ENCODE peak calls at places on chromosomes 13 and 19, in seven cellular contexts. I is AG04449; G is Kasumi-1; U is anterior cingulate cortex; W is effector memory CD4-positive, alpha-beta T cell; R is stimulated activated CD4-positive, alpha-beta T cell treated with anti-CD3 and anti-CD28 coated beads, Interleukin-12 subunit alpha, Interleukin-12 subunit beta, amount 100 ng/mL, for 4 hours; S is T-helper 2 cell. K is an unnamed sample.
A peak's percentile ranks its signal among the peaks of the same experiment; 100 is the strongest.

GRCh38 chr19:2711937-2712205 is 9.3 kb downstream of the DIRAS1 start:
- DNase-seq in I (no peak), G (no peak), U (no peak), W (no peak), R (no peak), S (no peak), K (no peak)

GRCh38 chr13:94305463-94305862 is 174.0 kb downstream of the DCT start:
- DNase-seq in I (no peak), G (no peak), U (no peak), W (no peak), R (no peak), S (no peak), K (peak; percentile 29)

GRCh38 chr19:23823952-23824389 is 65.3 kb upstream of the ZNF681 start:
- DNase-seq in I (no peak), G (peak; percentile 90), U (no peak), W (no peak), R (no peak), S (no peak), K (peak; percentile 52)

GRCh38 chr13:27022571-27023311 is 148.9 kb downstream of the USP12 start:
- DNase-seq in I (no peak), G (no peak), U (peak; percentile 23), W (no peak), R (no peak), S (no peak), K (peak; percentile 81)

GRCh38 chr19:20079487-20079886 is 1.7 kb downstream of the ZNF90 start:
- DNase-seq in I (no peak), G (no peak), U (no peak), W (no peak), R (no peak), S (no peak), K (no peak)

GRCh38 chr13:31431722-31432137 is 232.0 kb downstream of the B3GLCT start:
- DNase-seq in I (no peak), G (peak; percentile 9), U (peak; percentile 58), W (no peak), R (peak; percentile 32), S (no peak), K (no peak)

GRCh38 chr19:58356236-58356970 is 3.1 kb upstream of the A1BG start:
- DNase-seq in I (no peak), G (no peak), U (no peak), W (no peak), R (peak; percentile 33), S (peak; percentile 27), K (no peak)

GRCh38 chr19:8638078-8638619 is 7.7 kb downstream of the NFILZ start:
- DNase-seq in I (no peak), G (peak; percentile 87), U (no peak), W (no peak), R (no peak), S (no peak), K (peak; percentile 75)

GRCh38 chr13:30798776-30799625 is 63.7 kb downstream of the ALOX5AP start:
- DNase-seq in I (no peak), G (no peak), U (no peak), W (no peak), R (no peak), S (no peak), K (no peak)

GRCh38 chr13:30698023-30698422 is 37.3 kb upstream of the ALOX5AP start:
- DNase-seq in I (no peak), G (no peak), U (no peak), W (no peak), R (no peak), S (no peak), K (no peak)

GRCh38 chr19:19637186-19637522 is 6.3 kb downstream of the GMIP start:
- DNase-seq in I (no peak), G (no peak), U (no peak), W (no peak), R (no peak), S (no peak), K (no peak)

GRCh38 chr19:632228-633067 is 889 bp downstream of the POLRMT start:
- DNase-seq in I (no peak), G (peak; percentile 49), U (no peak), W (no peak), R (peak; percentile 35), S (no peak), K (peak; percentile 36)

GRCh38 chr19:55149078-55150003 is at the start of gene TNNT1:
- DNase-seq in I (no peak), G (no peak), U (no peak), W (no peak), R (no peak), S (no peak), K (no peak)

GRCh38 chr13:50587122-50587521 is 256.4 kb downstream of the DLEU7 start:
- DNase-seq in I (no peak), G (peak; percentile 4), U (no peak), W (no peak), R (no peak), S (no peak), K (no peak)

GRCh38 chr19:18814063-18814462 is 17.7 kb upstream of the UPF1 start:
- DNase-seq in I (no peak), G (no peak), U (no peak), W (no peak), R (no peak), S (no peak), K (no peak)

GRCh38 chr13:111328111-111328802 is 7.8 kb downstream of the TEX29 start:
- DNase-seq in I (no peak), G (no peak), U (no peak), W (no peak), R (no peak), S (no peak), K (no peak)

GRCh38 chr19:10019246-10019645 is 6.0 kb downstream of the RDH8 start:
- DNase-seq in I (no peak), G (no peak), U (no peak), W (no peak), R (no peak), S (no peak), K (no peak)

GRCh38 chr13:72295173-72295572 is 428.2 kb upstream of the DACH1 start:
- DNase-seq in I (no peak), G (no peak), U (no peak), W (no peak), R (no peak), S (no peak), K (no peak)

GRCh38 chr13:72025836-72026235 is 158.8 kb upstream of the DACH1 start:
- DNase-seq in I (no peak), G (no peak), U (no peak), W (no peak), R (no peak), S (no peak), K (no peak)

GRCh38 chr19:38095411-38096308 is 128.4 kb downstream of the DPF1 start:
- DNase-seq in I (no peak), G (peak; percentile 67), U (peak; percentile 81), W (no peak), R (peak; percentile 48), S (no peak), K (peak; percentile 67)

GRCh38 chr13:106152047-106152446 is 383.4 kb downstream of the EFNB2 start:
- DNase-seq in I (no peak), G (no peak), U (no peak), W (no peak), R (no peak), S (no peak), K (no peak)

K was measured in H4.